ENCODE peak calls at places on chromosomes 16 and 17, in nine cellular contexts. E is central memory CD4-positive, alpha-beta T cell; I is neural progenitor cell; H is choroid plexus epithelial cell; F is stimulated activated CD8-positive, alpha-beta memory T cell treated with anti-CD3 and anti-CD28 coated beads, Interleukin-15, amount 100 ng/mL, for 24 hours; A is NCI-H1092; P is T-helper 9 cell; G is activated CD4-positive, alpha-beta T cell treated with anti-CD3 and anti-CD28 coated beads, Interleukin-2, amount 50 U/mL, for 4 hours; J is NCI-H1694. D is an unnamed sample.

GRCh38 chr16:1779234-1779701 is 3.1 kb downstream of the SPSB3 start:
- DNase-seq in E (no peak), I (no peak), H (no peak), F (no peak), A (no peak), P (no peak), G (no peak), J (no peak), D (no peak)

GRCh38 chr16:4923853-4924252 is 13.1 kb downstream of the PPL start:
- DNase-seq in E (no peak), I (no peak), H (no peak), F (no peak), A (no peak), P (no peak), G (no peak), J (no peak), D (no peak)

GRCh38 chr17:42458497-42459255 is at the start of gene ATP6V0A1:
- DNase-seq in E (peak), I (peak), H (peak), F (peak), A (peak), P (peak), G (peak), J (peak), D (peak)

GRCh38 chr17:28807925-28808641 is 34.5 kb downstream of the FAM222B start:
- DNase-seq in E (no peak), I (no peak), H (peak), F (no peak), A (peak), P (no peak), G (no peak), J (no peak), D (no peak)

GRCh38 chr17:75011788-75012319 is 616 bp upstream of the MRPL58 start:
- DNase-seq in E (no peak), I (peak), H (peak), F (no peak), A (no peak), P (no peak), G (no peak), J (peak), D (no peak)

GRCh38 chr16:54197758-54198157 is 88.8 kb downstream of the IRX3 start:
- DNase-seq in E (no peak), I (no peak), H (no peak), F (no peak), A (no peak), P (no peak), G (no peak), J (no peak), D (no peak)

GRCh38 chr17:76627510-76627909 is 16.0 kb downstream of the ST6GALNAC1 start:
- DNase-seq in E (no peak), I (no peak), H (no peak), F (no peak), A (no peak), P (no peak), G (no peak), J (no peak), D (no peak)

GRCh38 chr17:40259505-40259904 is 28.2 kb upstream of the CDC6 start:
- DNase-seq in E (no peak), I (no peak), H (no peak), F (no peak), A (no peak), P (no peak), G (no peak), J (no peak), D (no peak)

GRCh38 chr17:29292071-29292991 is 1.6 kb downstream of the NUFIP2 start:
- DNase-seq in E (peak), I (peak), H (peak), F (peak), A (peak), P (peak), G (peak), J (peak), D (no peak)

GRCh38 chr16:69448470-69449193 is 24.2 kb downstream of the CYB5B start:
- DNase-seq in E (no peak), I (no peak), H (peak), F (no peak), A (peak), P (no peak), G (no peak), J (peak), D (no peak)

GRCh38 chr16:49281843-49282642 is 405 bp upstream of the CBLN1 start:
- DNase-seq in E (no peak), I (peak), H (peak), F (peak), A (peak), P (no peak), G (no peak), J (peak), D (peak)

GRCh38 chr17:76553163-76553908 is 13.5 kb downstream of the PRCD start:
- DNase-seq in E (no peak), I (no peak), H (no peak), F (no peak), A (no peak), P (no peak), G (no peak), J (no peak), D (no peak)

GRCh38 chr16:56424791-56425438 is 430 bp downstream of the AMFR start:
- DNase-seq in E (no peak), I (no peak), H (peak), F (peak), A (peak), P (peak), G (peak), J (no peak), D (no peak)

GRCh38 chr17:49597928-49598655 is 22.4 kb downstream of the NXPH3 start:
- DNase-seq in E (no peak), I (no peak), H (peak), F (no peak), A (no peak), P (no peak), G (no peak), J (no peak), D (no peak)

GRCh38 chr17:65277576-65277975 is 140.4 kb downstream of the RGS9 start:
- DNase-seq in E (no peak), I (no peak), H (peak), F (no peak), A (no peak), P (no peak), G (no peak), J (no peak), D (no peak)

GRCh38 chr17:28910534-28910933 is 7.7 kb upstream of the DHRS13 start:
- DNase-seq in E (no peak), I (no peak), H (no peak), F (no peak), A (no peak), P (no peak), G (no peak), J (no peak), D (no peak)

GRCh38 chr17:21199856-21200255 is 14.1 kb downstream of the TMEM11 start:
- DNase-seq in E (no peak), I (peak), H (no peak), F (no peak), A (no peak), P (no peak), G (no peak), J (no peak), D (no peak)

GRCh38 chr17:42675984-42676423 is 790 bp downstream of the PLEKHH3 start:
- DNase-seq in E (no peak), I (no peak), H (peak), F (no peak), A (peak), P (no peak), G (no peak), J (no peak), D (no peak)

GRCh38 chr17:2011421-2012371 is 13.4 kb downstream of the RTN4RL1 start:
- DNase-seq in E (no peak), I (peak), H (peak), F (no peak), A (no peak), P (no peak), G (no peak), J (no peak), D (no peak)